ENCODE peak calls at places on chromosome 11, in eight cellular contexts. Z is astrocyte of the cerebellum, K is spleen, X is PC-3, E is cardiac muscle cell, A is OCI-LY7, V is heart left ventricle, H is left lung. D is an unnamed sample.

GRCh38 chr11:74397531-74398243 is 546 bp downstream of the PGM2L1 start:
- DNase-seq in Z (no peak), K (peak; percentile 90), X (peak; percentile 77), E (peak; percentile 36), A (peak; percentile 25), V (no peak), H (no peak), D (no peak)

GRCh38 chr11:60788401-60789110 is 3.4 kb downstream of the MS4A10 start:
- DNase-seq in Z (no peak), K (peak; percentile 1), X (no peak), E (no peak), A (no peak), V (no peak), H (no peak), D (no peak)

GRCh38 chr11:113773092-113773415 is 438 bp downstream of the ZW10 start:
- DNase-seq in Z (no peak), K (no peak), X (peak; percentile 33), E (peak; percentile 19), A (peak; percentile 8), V (peak; percentile 41), H (peak; percentile 52), D (no peak)

GRCh38 chr11:71486320-71486719 is 33.3 kb downstream of the NADSYN1 start:
- DNase-seq in Z (no peak), K (peak; percentile 4), X (no peak), E (no peak), A (no peak), V (no peak), H (no peak), D (no peak)

GRCh38 chr11:47672283-47672730 is 29.9 kb upstream of the MTCH2 start:
- DNase-seq in Z (no peak), K (no peak), X (peak; percentile 24), E (no peak), A (no peak), V (no peak), H (no peak), D (peak; percentile 2)

GRCh38 chr11:78079232-78080083 is at the start of gene NDUFC2:
- DNase-seq in Z (peak; percentile 62), K (peak; percentile 94), X (peak; percentile 87), E (peak; percentile 86), A (peak; percentile 69), V (peak; percentile 81), H (peak; percentile 86), D (peak; percentile 47)

GRCh38 chr11:31875861-31876625 is 64.9 kb upstream of the PAX6 start:
- DNase-seq in Z (no peak), K (no peak), X (no peak), E (peak; percentile 1), A (no peak), V (no peak), H (no peak), D (no peak)

GRCh38 chr11:82906236-82906635 is 4.7 kb downstream of the DDIAS start:
- DNase-seq in Z (peak; percentile 6), K (no peak), X (peak; percentile 64), E (peak; percentile 59), A (peak; percentile 79), V (no peak), H (no peak), D (no peak)

GRCh38 chr11:69213964-69214363 is 58.2 kb downstream of the SMIM38 start:
- DNase-seq in Z (no peak), K (no peak), X (no peak), E (no peak), A (no peak), V (no peak), H (no peak), D (no peak)

GRCh38 chr11:900545-900944 is 10.1 kb downstream of the CHID1 start:
- DNase-seq in Z (no peak), K (no peak), X (no peak), E (no peak), A (no peak), V (no peak), H (no peak), D (no peak)

GRCh38 chr11:899724-900123 is 10.9 kb downstream of the CHID1 start:
- DNase-seq in Z (no peak), K (no peak), X (no peak), E (no peak), A (no peak), V (no peak), H (no peak), D (no peak)

GRCh38 chr11:898160-898517 is 12.5 kb downstream of the CHID1 start:
- DNase-seq in Z (no peak), K (no peak), X (peak; percentile 22), E (peak; percentile 39), A (no peak), V (no peak), H (no peak), D (no peak)

GRCh38 chr11:897226-898159 is 13.1 kb downstream of the CHID1 start:
- DNase-seq in Z (no peak), K (no peak), X (no peak), E (no peak), A (no peak), V (no peak), H (no peak), D (no peak)

GRCh38 chr11:898540-899190 is 11.9 kb downstream of the CHID1 start:
- DNase-seq in Z (no peak), K (no peak), X (no peak), E (peak; percentile 41), A (no peak), V (no peak), H (no peak), D (no peak)
- TF ChIP-seq CTCF in Z (peak; percentile 25), K (no peak), X (no peak), E (peak; percentile 8), A (no peak), V (peak; percentile 12), H (no peak), D (no peak)

DNA sequence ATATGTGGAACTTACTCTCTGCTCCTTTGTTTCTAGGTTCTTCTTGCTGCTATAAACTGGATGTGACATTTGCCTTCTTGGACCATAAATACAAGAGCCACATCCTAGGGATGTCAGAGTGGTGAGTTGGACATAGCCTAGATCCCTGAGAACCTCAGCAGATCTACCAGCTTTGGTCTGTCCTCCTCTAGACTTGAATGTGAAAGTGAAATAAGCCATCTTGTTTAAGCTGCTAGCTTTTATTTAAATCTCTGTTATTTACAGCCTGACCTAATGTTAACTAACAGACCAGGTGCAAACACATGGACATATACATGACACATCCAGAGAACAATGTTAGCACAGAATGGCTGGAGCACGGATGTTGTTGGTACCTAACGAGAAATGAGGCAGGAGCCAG is 36.0 kb downstream of the SLN start:
- DNase-seq in Z (no peak), K (no peak), X (no peak), E (no peak), A (no peak), V (no peak), H (no peak), D (no peak)
- H3K4me3 ChIP-seq in Z (no peak overlapping the region), K (no peak overlapping the region), X (no peak overlapping the region), E (no peak overlapping the region), A (no peak overlapping the region), V (no peak overlapping the region), H (no peak overlapping the region), D (no peak overlapping the region)

GRCh38 chr11:43986881-43987280 is 44.4 kb downstream of the C11orf96 start:
- DNase-seq in Z (no peak), K (no peak), X (no peak), E (no peak), A (no peak), V (no peak), H (no peak), D (no peak)

GRCh38 chr11:43987384-43988039 is 45.1 kb downstream of the C11orf96 start:
- DNase-seq in Z (peak; percentile 96), K (no peak), X (peak; percentile 48), E (no peak), A (no peak), V (peak; percentile 96), H (peak; percentile 88), D (no peak)

GRCh38 chr11:43986327-43986726 is 43.9 kb downstream of the C11orf96 start:
- DNase-seq in Z (no peak), K (no peak), X (no peak), E (no peak), A (no peak), V (no peak), H (no peak), D (no peak)

GRCh38 chr11:43989162-43989961 is 46.9 kb downstream of the C11orf96 start:
- DNase-seq in Z (no peak), K (peak; percentile 60), X (no peak), E (peak; percentile 63), A (no peak), V (peak; percentile 78), H (no peak), D (no peak)

GRCh38 chr11:43988040-43988793 is 45.8 kb downstream of the C11orf96 start:
- DNase-seq in Z (peak; percentile 27), K (no peak), X (peak; percentile 18), E (peak; percentile 54), A (no peak), V (no peak), H (no peak), D (no peak)
- TF ChIP-seq CTCF in Z (peak; percentile 69), K (no peak), X (peak; percentile 56), E (peak; percentile 61), A (peak; percentile 45), V (peak; percentile 38), H (no peak), D (peak; percentile 31)

GRCh38 chr11:30581646-30582045 is 4.5 kb downstream of the MPPED2 start:
- DNase-seq in Z (no peak), K (no peak), X (no peak), E (no peak), A (no peak), V (no peak), H (no peak), D (no peak)

GRCh38 chr11:30585067-30585891 is 874 bp downstream of the MPPED2 start:
- DNase-seq in Z (no peak), K (peak; percentile 64), X (no peak), E (peak; percentile 61), A (no peak), V (peak; percentile 46), H (no peak), D (no peak)

GRCh38 chr11:30586251-30587144 is at the start of gene MPPED2:
- DNase-seq in Z (no peak), K (peak; percentile 83), X (no peak), E (peak; percentile 83), A (no peak), V (peak; percentile 61), H (no peak), D (no peak)

GRCh38 chr11:30585892-30586250 is 282 bp downstream of the MPPED2 start:
- DNase-seq in Z (no peak), K (no peak), X (no peak), E (peak; percentile 71), A (no peak), V (peak; percentile 47), H (no peak), D (no peak)

DNA sequence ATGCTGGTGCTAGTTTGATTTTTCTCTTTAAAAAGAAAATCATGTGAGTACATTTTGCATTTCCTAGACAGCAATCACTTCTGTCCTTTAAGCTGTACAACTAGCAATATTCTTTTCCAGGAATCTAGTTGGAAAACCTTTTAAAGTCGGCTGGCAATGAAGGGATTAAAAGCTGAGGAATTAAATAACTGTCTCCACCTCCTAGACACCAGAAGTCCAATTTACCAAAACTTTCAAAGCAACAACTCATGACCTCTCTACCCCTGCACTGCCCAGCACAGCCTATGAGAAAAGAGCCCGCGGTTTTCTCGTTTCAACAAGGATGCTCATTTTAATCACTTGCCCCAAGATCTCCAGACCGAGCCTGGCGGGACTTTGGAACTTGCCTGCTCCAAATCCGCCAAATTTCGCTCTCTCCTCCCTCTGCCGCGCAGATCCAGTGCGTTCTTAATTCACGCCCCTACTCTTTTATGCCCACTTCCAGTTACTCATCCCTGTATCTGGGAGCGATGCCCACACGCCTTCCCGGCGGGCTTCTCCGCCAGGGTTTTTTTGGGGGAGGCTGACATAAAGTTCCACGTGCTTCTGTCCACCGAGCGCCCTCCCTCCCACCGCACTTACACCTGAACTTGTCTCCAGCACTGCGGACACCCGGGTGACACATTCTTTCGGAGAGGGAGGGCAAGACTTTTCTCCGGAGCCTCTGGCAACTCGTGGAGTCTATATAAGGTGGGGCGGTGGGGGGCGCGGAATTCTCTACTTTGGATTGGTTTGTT is 2.5 kb downstream of the MPPED2 start:
- DNase-seq in Z (no peak), K (no peak), X (no peak), E (peak; percentile 70), A (no peak), V (peak; percentile 36), H (no peak), D (no peak)
- H3K4me3 ChIP-seq in Z (peak overlapping the region; percentile 51), K (no peak overlapping the region), X (no peak overlapping the region), E (peak overlapping the region; percentile 91), A (no peak overlapping the region), V (peak overlapping the region; percentile 97), H (no peak overlapping the region), D (no peak overlapping the region)

D was measured in HFF-Myc.